ENCODE peak calls at places on chromosomes 3 and 15, in six cellular contexts. One of them, this sample, is unnamed.

GRCh38 chr3:54321515-54321914 is 199.2 kb downstream of the CACNA2D3 start:
- DNase-seq in AG09309: no peak
- DNase-seq in body of pancreas: no peak
- DNase-seq in transverse colon: peak; percentile 14
- DNase-seq in fibroblast of lung: no peak
- DNase-seq in endothelial cell: no peak
- DNase-seq in this sample: no peak

GRCh38 chr3:26623409-26624208 is 1.0 kb downstream of the LRRC3B start:
- DNase-seq in AG09309: no peak
- DNase-seq in body of pancreas: no peak
- DNase-seq in transverse colon: no peak
- DNase-seq in fibroblast of lung: no peak
- DNase-seq in endothelial cell: peak; percentile 9
- DNase-seq in this sample: no peak

GRCh38 chr3:185084402-185084801 is 68.5 kb downstream of the C3orf70 start:
- DNase-seq in AG09309: no peak
- DNase-seq in body of pancreas: no peak
- DNase-seq in transverse colon: no peak
- DNase-seq in fibroblast of lung: no peak
- DNase-seq in endothelial cell: no peak
- DNase-seq in this sample: no peak

GRCh38 chr3:189756651-189757078 is 125.5 kb downstream of the TP63 start:
- DNase-seq in AG09309: no peak
- DNase-seq in body of pancreas: no peak
- DNase-seq in transverse colon: no peak
- DNase-seq in fibroblast of lung: peak; percentile 5
- DNase-seq in endothelial cell: no peak
- DNase-seq in this sample: no peak

GRCh38 chr3:72996121-72996472 is 514 bp upstream of the PPP4R2 start:
- DNase-seq in AG09309: no peak
- DNase-seq in body of pancreas: no peak
- DNase-seq in transverse colon: peak; percentile 61
- DNase-seq in fibroblast of lung: no peak
- DNase-seq in endothelial cell: no peak
- DNase-seq in this sample: no peak

GRCh38 chr3:49013738-49014660 is 4.4 kb downstream of the DALRD3 start:
- DNase-seq in AG09309: no peak
- DNase-seq in body of pancreas: peak; percentile 53
- DNase-seq in transverse colon: peak; percentile 66
- DNase-seq in fibroblast of lung: no peak
- DNase-seq in endothelial cell: peak; percentile 63
- DNase-seq in this sample: no peak

GRCh38 chr3:194561306-194561974 is 71.8 kb downstream of the TMEM44 start:
- DNase-seq in AG09309: no peak
- DNase-seq in body of pancreas: no peak
- DNase-seq in transverse colon: no peak
- DNase-seq in fibroblast of lung: peak; percentile 94
- DNase-seq in endothelial cell: no peak
- DNase-seq in this sample: no peak

GRCh38 chr3:105539897-105540296 is 173.2 kb downstream of the ALCAM start:
- DNase-seq in AG09309: no peak
- DNase-seq in body of pancreas: no peak
- DNase-seq in transverse colon: no peak
- DNase-seq in fibroblast of lung: peak; percentile 44
- DNase-seq in endothelial cell: no peak
- DNase-seq in this sample: no peak

GRCh38 chr3:183161552-183162345 is 785 bp downstream of the LAMP3 start:
- DNase-seq in AG09309: no peak
- DNase-seq in body of pancreas: no peak
- DNase-seq in transverse colon: no peak
- DNase-seq in fibroblast of lung: no peak
- DNase-seq in endothelial cell: no peak
- DNase-seq in this sample: no peak

GRCh38 chr3:195176776-195177175 is 94.2 kb downstream of the XXYLT1 start:
- DNase-seq in AG09309: no peak
- DNase-seq in body of pancreas: no peak
- DNase-seq in transverse colon: no peak
- DNase-seq in fibroblast of lung: no peak
- DNase-seq in endothelial cell: no peak
- DNase-seq in this sample: no peak

GRCh38 chr3:182567666-182568065 is 225.6 kb upstream of the ATP11B start:
- DNase-seq in AG09309: no peak
- DNase-seq in body of pancreas: no peak
- DNase-seq in transverse colon: no peak
- DNase-seq in fibroblast of lung: peak; percentile 44
- DNase-seq in endothelial cell: no peak
- DNase-seq in this sample: no peak

GRCh38 chr3:140765246-140765645 is 87.4 kb downstream of the TRIM42 start:
- DNase-seq in AG09309: no peak
- DNase-seq in body of pancreas: no peak
- DNase-seq in transverse colon: no peak
- DNase-seq in fibroblast of lung: no peak
- DNase-seq in endothelial cell: no peak
- DNase-seq in this sample: no peak

GRCh38 chr3:155154255-155154654 is 74.1 kb downstream of the MME start:
- DNase-seq in AG09309: peak; percentile 8
- DNase-seq in body of pancreas: no peak
- DNase-seq in transverse colon: no peak
- DNase-seq in fibroblast of lung: peak; percentile 19
- DNase-seq in endothelial cell: no peak
- DNase-seq in this sample: no peak

GRCh38 chr3:71444028-71444860 is 139.3 kb downstream of the FOXP1 start:
- DNase-seq in AG09309: no peak
- DNase-seq in body of pancreas: peak; percentile 69
- DNase-seq in transverse colon: peak; percentile 64
- DNase-seq in fibroblast of lung: peak; percentile 88
- DNase-seq in endothelial cell: peak; percentile 39
- DNase-seq in this sample: no peak

GRCh38 chr15:77027697-77028450 is 32.9 kb downstream of the PSTPIP1 start:
- DNase-seq in AG09309: no peak
- DNase-seq in body of pancreas: no peak
- DNase-seq in transverse colon: peak; percentile 10
- DNase-seq in fibroblast of lung: peak; percentile 20
- DNase-seq in endothelial cell: peak; percentile 30
- DNase-seq in this sample: peak; percentile 67

GRCh38 chr15:41809121-41809520 is 18.8 kb upstream of the JMJD7 start:
- DNase-seq in AG09309: no peak
- DNase-seq in body of pancreas: no peak
- DNase-seq in transverse colon: no peak
- DNase-seq in fibroblast of lung: no peak
- DNase-seq in endothelial cell: no peak
- DNase-seq in this sample: no peak

GRCh38 chr15:80870893-80871292 is 91.7 kb downstream of the CEMIP start:
- DNase-seq in AG09309: no peak
- DNase-seq in body of pancreas: no peak
- DNase-seq in transverse colon: no peak
- DNase-seq in fibroblast of lung: no peak
- DNase-seq in endothelial cell: no peak
- DNase-seq in this sample: no peak

GRCh38 chr15:63462053-63462452 is 42.3 kb upstream of the USP3 start:
- DNase-seq in AG09309: no peak
- DNase-seq in body of pancreas: no peak
- DNase-seq in transverse colon: no peak
- DNase-seq in fibroblast of lung: peak; percentile 79
- DNase-seq in endothelial cell: no peak
- DNase-seq in this sample: no peak

GRCh38 chr3:93969443-93969842 is 4.3 kb downstream of the PROS1 start:
- DNase-seq in AG09309: no peak
- DNase-seq in body of pancreas: no peak
- DNase-seq in transverse colon: no peak
- DNase-seq in fibroblast of lung: peak; percentile 67
- DNase-seq in endothelial cell: no peak
- DNase-seq in this sample: no peak

GRCh38 chr3:112338021-112338726 is 5.2 kb downstream of the CD200 start:
- DNase-seq in AG09309: no peak
- DNase-seq in body of pancreas: no peak
- DNase-seq in transverse colon: no peak
- DNase-seq in fibroblast of lung: peak; percentile 54
- DNase-seq in endothelial cell: no peak
- DNase-seq in this sample: no peak

DNA sequence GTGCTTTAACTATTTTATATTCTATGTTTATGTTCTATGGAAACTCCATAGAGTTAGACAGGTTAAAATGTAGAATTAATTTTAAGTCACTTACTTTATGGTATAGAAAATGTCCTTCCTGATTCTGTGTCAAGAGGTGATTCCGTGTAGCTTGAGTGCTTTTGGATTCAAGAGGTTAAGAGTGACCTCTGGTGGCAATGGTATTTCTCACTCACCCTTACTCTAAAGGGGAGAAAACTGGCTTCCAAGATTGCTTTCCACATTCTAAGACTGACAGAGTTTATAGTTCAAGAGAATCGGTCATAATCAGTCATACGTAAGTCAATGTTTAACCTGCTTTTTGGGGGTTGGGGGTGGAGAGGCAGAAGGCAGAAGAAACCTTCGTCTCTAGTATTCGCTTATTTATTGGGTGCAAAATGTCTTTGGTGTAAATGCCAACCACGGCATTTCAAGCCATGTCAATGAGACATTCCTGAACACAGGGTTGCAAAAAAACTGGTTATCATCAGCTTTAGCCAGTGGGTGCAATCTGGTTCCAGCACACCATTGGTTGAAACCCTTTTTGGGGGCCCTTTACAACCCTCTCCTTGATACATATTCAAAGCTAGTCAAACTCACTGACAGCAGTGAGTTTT is 92.0 kb upstream of the VGLL3 start:
- DNase-seq in AG09309: peak; percentile 38
- DNase-seq in body of pancreas: peak; percentile 45
- DNase-seq in transverse colon: no peak
- DNase-seq in fibroblast of lung: peak; percentile 54
- DNase-seq in endothelial cell: peak; percentile 29
- DNase-seq in this sample: no peak
- TF ChIP-seq CTCF in AG09309: peak; percentile 68
- TF ChIP-seq CTCF in body of pancreas: peak; percentile 54
- TF ChIP-seq CTCF in transverse colon: peak; percentile 48
- TF ChIP-seq CTCF in fibroblast of lung: peak; percentile 74
- TF ChIP-seq CTCF in endothelial cell: no peak
- TF ChIP-seq CTCF in this sample: peak; percentile 80

GRCh38 chr15:70510433-70510832 is 252.9 kb downstream of the UACA start:
- DNase-seq in AG09309: no peak
- DNase-seq in body of pancreas: no peak
- DNase-seq in transverse colon: no peak
- DNase-seq in fibroblast of lung: no peak
- DNase-seq in endothelial cell: no peak
- DNase-seq in this sample: no peak

GRCh38 chr15:70505971-70506887 is 257.1 kb downstream of the UACA start:
- DNase-seq in AG09309: no peak
- DNase-seq in body of pancreas: no peak
- DNase-seq in transverse colon: no peak
- DNase-seq in fibroblast of lung: no peak
- DNase-seq in endothelial cell: no peak
- DNase-seq in this sample: no peak

GRCh38 chr15:70509282-70510272 is 253.8 kb downstream of the UACA start:
- DNase-seq in AG09309: no peak
- DNase-seq in body of pancreas: peak; percentile 69
- DNase-seq in transverse colon: no peak
- DNase-seq in fibroblast of lung: no peak
- DNase-seq in endothelial cell: no peak
- DNase-seq in this sample: no peak

GRCh38 chr15:70507772-70508351 is 255.5 kb downstream of the UACA start:
- DNase-seq in AG09309: no peak
- DNase-seq in body of pancreas: peak; percentile 57
- DNase-seq in transverse colon: no peak
- DNase-seq in fibroblast of lung: peak; percentile 76
- DNase-seq in endothelial cell: no peak
- DNase-seq in this sample: no peak

DNA sequence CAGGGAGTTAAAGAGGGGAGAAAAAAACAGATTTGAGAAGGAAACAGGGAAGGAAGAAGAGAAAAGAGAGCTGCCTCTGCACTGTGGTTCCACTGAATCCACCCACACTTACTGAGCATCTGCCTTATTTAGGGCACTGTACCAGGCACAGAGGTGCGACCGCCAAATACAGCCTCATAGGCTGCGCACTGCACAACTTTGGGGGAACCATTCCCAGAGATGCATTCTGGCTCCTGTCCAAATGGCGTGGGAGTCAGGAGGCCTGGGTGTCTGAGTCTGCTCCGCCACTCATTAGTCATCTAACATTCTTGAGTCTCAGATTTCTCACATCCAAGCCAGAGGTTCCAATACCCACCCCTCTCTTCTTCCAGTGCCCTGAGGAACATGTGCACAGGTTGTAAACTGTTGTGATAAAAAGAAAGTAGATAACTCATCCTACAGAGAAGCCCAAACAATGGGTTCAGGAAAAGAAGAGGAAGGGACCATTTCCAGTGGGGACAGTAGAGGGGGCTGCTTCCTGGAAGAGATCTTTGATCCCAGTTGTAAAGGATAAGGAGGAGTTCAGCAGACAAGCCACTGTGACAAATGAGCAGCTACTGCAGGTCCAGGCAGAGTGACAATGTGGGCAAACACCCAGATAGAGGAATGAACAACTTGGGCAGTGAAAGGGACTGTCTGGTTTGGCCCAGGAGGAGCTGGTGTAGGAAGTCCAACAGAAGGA is 254.6 kb downstream of the UACA start:
- DNase-seq in AG09309: peak; percentile 57
- DNase-seq in body of pancreas: peak; percentile 61
- DNase-seq in transverse colon: no peak
- DNase-seq in fibroblast of lung: peak; percentile 94
- DNase-seq in endothelial cell: no peak
- DNase-seq in this sample: no peak
- TF ChIP-seq CTCF in AG09309: peak; percentile 21
- TF ChIP-seq CTCF in body of pancreas: no peak
- TF ChIP-seq CTCF in transverse colon: no peak
- TF ChIP-seq CTCF in fibroblast of lung: peak; percentile 14
- TF ChIP-seq CTCF in endothelial cell: no peak
- TF ChIP-seq CTCF in this sample: no peak

DNA sequence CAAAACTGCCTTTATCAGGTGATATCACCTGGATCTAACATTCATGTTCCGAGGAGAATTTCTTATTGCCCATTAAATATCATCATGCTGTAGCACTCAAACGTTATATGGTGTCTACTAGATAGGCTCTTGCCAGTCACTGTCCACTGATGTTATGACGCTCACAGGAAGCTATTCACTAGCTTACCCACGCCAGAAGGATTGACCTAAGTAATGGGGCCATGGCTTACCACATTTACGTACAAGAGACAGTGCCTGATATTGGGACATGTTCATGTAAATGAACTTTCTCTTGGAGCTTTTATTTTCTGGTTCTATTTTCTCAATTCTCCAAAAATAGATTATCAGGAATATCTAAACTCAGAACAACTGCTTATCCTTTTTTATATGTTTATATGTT is 91.7 kb upstream of the NAALADL2 start:
- DNase-seq in AG09309: no peak
- DNase-seq in body of pancreas: no peak
- DNase-seq in transverse colon: no peak
- DNase-seq in fibroblast of lung: no peak
- DNase-seq in endothelial cell: no peak
- DNase-seq in this sample: no peak
- TF ChIP-seq CTCF in AG09309: no peak
- TF ChIP-seq CTCF in body of pancreas: no peak
- TF ChIP-seq CTCF in transverse colon: no peak
- TF ChIP-seq CTCF in fibroblast of lung: no peak
- TF ChIP-seq CTCF in endothelial cell: no peak
- TF ChIP-seq CTCF in this sample: no peak

DNA sequence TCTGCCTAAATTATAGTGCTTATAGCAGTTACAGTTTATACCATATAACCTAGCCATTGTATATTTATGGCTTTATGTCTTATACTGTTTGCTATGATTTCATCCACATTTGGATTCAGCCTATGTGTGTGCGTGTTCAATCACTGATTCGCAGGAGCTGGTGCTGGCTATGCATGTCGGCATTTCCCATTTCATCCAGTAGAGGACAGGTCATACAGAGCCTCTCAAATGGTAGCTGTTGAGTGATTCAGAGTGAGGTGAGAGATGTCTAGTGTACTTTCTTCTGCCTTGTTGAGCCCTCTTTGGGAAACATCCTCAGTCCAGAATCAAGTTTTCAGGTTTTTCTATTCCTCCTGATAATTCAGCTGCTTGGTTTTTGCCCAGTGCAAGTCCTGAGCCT is 76.1 kb downstream of the FRMD4B start:
- DNase-seq in AG09309: peak; percentile 32
- DNase-seq in body of pancreas: peak; percentile 20
- DNase-seq in transverse colon: no peak
- DNase-seq in fibroblast of lung: peak; percentile 40
- DNase-seq in endothelial cell: peak; percentile 6
- DNase-seq in this sample: no peak
- TF ChIP-seq CTCF in AG09309: peak; percentile 81
- TF ChIP-seq CTCF in body of pancreas: peak; percentile 27
- TF ChIP-seq CTCF in transverse colon: peak; percentile 54
- TF ChIP-seq CTCF in fibroblast of lung: peak; percentile 36
- TF ChIP-seq CTCF in endothelial cell: no peak
- TF ChIP-seq CTCF in this sample: peak; percentile 70

This sample was measured in type B pancreatic cell.